ENCODE peak calls at places on chromosomes 4 and X, in ten cellular contexts. D is T-cell; A is NCI-H1694; G is adrenal gland; I is activated CD8-positive, alpha-beta memory T cell treated with anti-CD3 and anti-CD28 coated beads, Interleukin-2, amount 50 U/mL, for 4 hours; W is upper lobe of left lung; X is NCI-H1092 treated with DMSO at 0.1 percent for 48 hours; Y is activated CD4-positive, alpha-beta T cell treated with anti-CD3 and anti-CD28 coated beads, Interleukin-2, amount 50 U/mL, for 4 hours; O is AG08396; J is mucosa of descending colon. Q is an unnamed sample.
A peak's percentile ranks its signal among the peaks of the same experiment; 100 is the strongest.

GRCh38 chrX:72576161-72576896 is 3.7 kb upstream of the HDAC8 start:
- DNase-seq in G (peak; percentile 62), A (no peak), X (no peak), Y (no peak), I (no peak), D (no peak), J (no peak), O (peak; percentile 10), W (no peak), Q (no peak)

GRCh38 chr4:41719417-41719816 is 29.1 kb downstream of the PHOX2B start:
- DNase-seq in J (no peak), A (no peak), W (no peak), O (no peak), Y (no peak), I (no peak), X (no peak), G (no peak), D (no peak), Q (no peak)

GRCh38 chrX:69104756-69105434 is 60.4 kb downstream of the PJA1 start:
- DNase-seq in A (no peak), I (no peak), J (no peak), X (no peak), D (no peak), Y (no peak), G (no peak), W (no peak), O (no peak), Q (no peak)

GRCh38 chr4:141132689-141133145 is 552 bp downstream of the RNF150 start:
- DNase-seq in J (peak; percentile 32), D (no peak), W (no peak), Y (no peak), X (peak; percentile 36), G (peak; percentile 54), I (no peak), A (no peak), O (peak; percentile 74), Q (no peak)

GRCh38 chr4:41436365-41437263 is 101.3 kb upstream of the LIMCH1 start:
- DNase-seq in D (no peak), A (no peak), X (no peak), Y (no peak), O (no peak), I (no peak), G (no peak), J (no peak), W (no peak), Q (no peak)

GRCh38 chr4:186587416-186588018 is 32.1 kb upstream of the MTNR1A start:
- DNase-seq in D (peak; percentile 43), X (peak; percentile 26), W (no peak), J (peak; percentile 71), A (peak; percentile 5), G (peak; percentile 38), I (peak; percentile 58), O (peak; percentile 57), Y (peak; percentile 37), Q (peak; percentile 64)

GRCh38 chrX:132480581-132481203 is 8.1 kb downstream of the MBNL3 start:
- DNase-seq in W (no peak), Y (peak; percentile 4), X (peak; percentile 82), G (peak; percentile 49), A (no peak), J (peak; percentile 48), O (peak; percentile 21), I (peak; percentile 36), D (no peak), Q (peak; percentile 67)

GRCh38 chr4:105280338-105280809 is 133.7 kb downstream of the TET2 start:
- DNase-seq in A (no peak), I (no peak), Y (no peak), X (no peak), D (no peak), W (no peak), O (peak; percentile 43), G (no peak), J (no peak), Q (no peak)

GRCh38 chrX:28398352-28398751 is 188.9 kb upstream of the IL1RAPL1 start:
- DNase-seq in W (no peak), I (no peak), O (no peak), D (no peak), X (no peak), A (no peak), J (no peak), G (no peak), Y (no peak), Q (no peak)

GRCh38 chrX:41090568-41091238 is 5.5 kb downstream of the USP9X start:
- DNase-seq in I (no peak), A (no peak), J (no peak), O (no peak), W (no peak), G (no peak), X (no peak), D (no peak), Y (no peak), Q (no peak)

GRCh38 chr4:17616283-17616682 is 1.8 kb downstream of the MED28 start:
- DNase-seq in X (no peak), G (no peak), A (no peak), D (no peak), J (no peak), Y (no peak), W (no peak), O (no peak), I (no peak), Q (no peak)

GRCh38 chr4:140448830-140449229 is 21.4 kb upstream of the CLGN start:
- DNase-seq in A (no peak), Y (no peak), D (no peak), J (no peak), I (no peak), W (no peak), X (peak; percentile 52), O (no peak), G (no peak), Q (no peak)

GRCh38 chrX:68835468-68835867 is 6.6 kb downstream of the EFNB1 start:
- DNase-seq in A (no peak), W (no peak), D (no peak), G (peak; percentile 2), O (no peak), I (peak; percentile 5), X (no peak), Y (no peak), J (no peak), Q (no peak)

Q was measured in Peyer's patch.